ENCODE peak calls at places on chromosome 13, in four cellular contexts. One of them, this sample, is unnamed. For H3K4me1, the result is how much of the 10 kb centered on the place peaks cover.

GRCh38 chr13:46374710-46375109 is 12.3 kb downstream of the RUBCNL start:
- DNase-seq in tibial nerve: no peak
- DNase-seq in pancreas: no peak
- DNase-seq in left ventricle myocardium inferior: no peak
- DNase-seq in this sample: no peak

GRCh38 chr13:45446181-45446580 is 18.6 kb upstream of the COG3 start:
- DNase-seq in pancreas: no peak
- DNase-seq in tibial nerve: no peak
- DNase-seq in left ventricle myocardium inferior: no peak
- DNase-seq in this sample: no peak

GRCh38 chr13:111492341-111492945 is 172.0 kb downstream of the TEX29 start:
- DNase-seq in tibial nerve: no peak
- DNase-seq in pancreas: no peak
- DNase-seq in left ventricle myocardium inferior: no peak
- DNase-seq in this sample: no peak

GRCh38 chr13:31878495-31878894 is 139.2 kb downstream of the RXFP2 start:
- DNase-seq in left ventricle myocardium inferior: no peak
- DNase-seq in tibial nerve: no peak
- DNase-seq in pancreas: no peak
- DNase-seq in this sample: no peak

GRCh38 chr13:52850396-52851152 is 2.1 kb upstream of the PCDH8 start:
- DNase-seq in tibial nerve: peak
- DNase-seq in left ventricle myocardium inferior: peak
- DNase-seq in pancreas: peak
- DNase-seq in this sample: peak

GRCh38 chr13:76289558-76289957 is 596.6 kb downstream of the KCTD12 start:
- DNase-seq in pancreas: no peak
- DNase-seq in tibial nerve: no peak
- DNase-seq in left ventricle myocardium inferior: no peak
- DNase-seq in this sample: no peak

GRCh38 chr13:52177276-52177675 is 17.9 kb upstream of the NEK3 start:
- DNase-seq in pancreas: no peak
- DNase-seq in left ventricle myocardium inferior: no peak
- DNase-seq in tibial nerve: no peak
- DNase-seq in this sample: no peak

GRCh38 chr13:20161275-20161950 is 561 bp upstream of the GJA3 start:
- DNase-seq in tibial nerve: no peak
- DNase-seq in left ventricle myocardium inferior: no peak
- DNase-seq in pancreas: no peak
- DNase-seq in this sample: peak

GRCh38 chr13:106507560-106508274 is 27.7 kb downstream of the EFNB2 start:
- DNase-seq in pancreas: no peak
- DNase-seq in left ventricle myocardium inferior: no peak
- DNase-seq in tibial nerve: no peak
- DNase-seq in this sample: no peak

GRCh38 chr13:52104624-52105023 is 24.2 kb downstream of the NEK5 start:
- DNase-seq in pancreas: no peak
- DNase-seq in tibial nerve: no peak
- DNase-seq in left ventricle myocardium inferior: no peak
- DNase-seq in this sample: no peak

DNA sequence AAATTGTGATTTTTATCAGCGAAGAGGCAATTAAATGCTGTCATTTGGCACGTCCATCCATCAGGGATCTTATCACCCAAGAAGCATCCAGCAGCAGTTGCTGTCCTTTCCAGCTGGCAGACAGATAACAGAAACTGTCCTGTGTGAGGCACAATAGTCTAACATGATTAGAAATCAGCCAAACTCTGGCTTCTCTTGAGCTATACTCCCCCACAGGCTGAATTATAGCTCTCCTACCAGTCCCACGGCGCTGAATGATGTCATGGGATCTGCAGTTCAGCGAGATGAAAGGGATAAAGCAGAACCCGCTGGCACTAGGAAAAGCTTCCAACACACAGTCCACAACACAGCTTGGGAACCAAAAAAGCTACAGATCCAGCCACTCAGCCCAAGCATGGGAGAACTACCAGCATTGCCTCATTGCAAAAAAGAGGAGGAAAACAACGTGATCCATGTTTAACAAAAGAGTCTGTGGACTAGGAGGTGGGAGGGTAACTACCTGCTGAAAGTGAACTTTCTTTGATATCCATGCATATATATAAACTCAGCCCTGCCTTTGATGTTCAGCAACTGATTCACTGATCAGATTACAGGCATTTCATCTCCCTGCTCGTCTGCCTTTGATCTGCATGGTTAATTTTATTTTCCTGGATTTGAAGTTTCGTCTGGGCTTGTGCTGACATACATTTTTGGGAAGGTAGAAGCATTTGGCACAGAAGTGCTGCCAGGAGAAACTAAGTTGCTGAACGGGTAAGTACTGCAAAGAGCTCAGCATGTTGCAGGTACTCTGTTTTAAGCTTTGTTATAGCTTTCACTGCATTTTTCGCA is at the start of gene TNFRSF19:
- DNase-seq in tibial nerve: peak
- DNase-seq in pancreas: no peak
- DNase-seq in left ventricle myocardium inferior: peak
- DNase-seq in this sample: no peak
- H3K4me1 ChIP-seq in tibial nerve: under half
- H3K4me1 ChIP-seq in pancreas: under half
- H3K4me1 ChIP-seq in left ventricle myocardium inferior: under half
- H3K4me1 ChIP-seq in this sample: under half

DNA sequence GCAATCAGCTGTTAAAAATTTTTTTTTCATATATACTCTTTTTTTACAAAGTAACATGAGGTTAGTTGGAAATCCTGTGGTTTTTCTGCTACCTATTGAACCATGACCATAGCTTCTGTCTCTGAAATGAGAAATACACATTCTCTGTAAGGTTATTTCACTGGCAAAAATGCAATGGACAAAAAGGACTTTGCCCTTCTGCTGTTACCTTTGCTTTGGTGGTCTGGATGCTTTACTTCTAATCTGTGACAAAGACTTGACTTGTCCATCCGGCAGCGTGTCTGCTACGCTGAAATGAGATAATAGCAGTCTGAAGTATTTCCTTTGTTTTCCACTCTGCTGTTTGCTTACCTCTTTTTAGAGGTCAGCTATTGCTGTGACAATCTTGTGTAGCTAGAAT is 412.8 kb downstream of the SLITRK6 start:
- DNase-seq in left ventricle myocardium inferior: no peak
- DNase-seq in tibial nerve: no peak
- DNase-seq in pancreas: no peak
- DNase-seq in this sample: no peak
- H3K4me1 ChIP-seq in left ventricle myocardium inferior: under half
- H3K4me1 ChIP-seq in tibial nerve: under half
- H3K4me1 ChIP-seq in pancreas: under half
- H3K4me1 ChIP-seq in this sample: under half

DNA sequence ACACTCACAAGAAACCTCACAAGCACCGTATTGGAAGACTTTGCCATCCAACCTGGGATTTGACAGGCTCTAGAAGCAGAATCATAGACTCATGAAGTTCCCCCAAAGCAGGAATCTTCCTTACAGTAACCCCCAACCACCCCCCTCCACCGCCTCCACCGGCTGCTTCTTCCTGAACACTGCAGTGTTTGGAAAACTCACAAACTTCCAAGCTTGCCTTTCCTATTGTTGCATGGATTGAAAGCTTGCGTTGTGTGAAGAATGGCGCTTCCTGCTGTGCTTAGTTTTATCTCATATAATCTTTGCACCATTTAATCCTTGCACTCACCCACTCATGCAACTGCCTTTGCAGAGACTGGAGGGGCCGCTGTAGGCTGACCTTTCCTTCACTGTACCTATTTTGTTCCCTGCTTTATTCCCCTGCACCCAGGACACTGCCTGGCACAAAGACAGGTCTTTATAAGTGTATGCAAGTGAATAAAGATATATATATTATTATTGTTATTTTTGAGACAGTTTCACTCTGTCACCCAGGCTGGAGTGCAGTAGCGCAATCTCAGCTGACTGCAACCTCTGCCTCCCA is 3.7 kb downstream of the ALOX5AP start:
- DNase-seq in left ventricle myocardium inferior: no peak
- DNase-seq in pancreas: no peak
- DNase-seq in tibial nerve: no peak
- DNase-seq in this sample: no peak
- H3K4me1 ChIP-seq in left ventricle myocardium inferior: under half
- H3K4me1 ChIP-seq in pancreas: under half
- H3K4me1 ChIP-seq in tibial nerve: under half
- H3K4me1 ChIP-seq in this sample: under half

DNA sequence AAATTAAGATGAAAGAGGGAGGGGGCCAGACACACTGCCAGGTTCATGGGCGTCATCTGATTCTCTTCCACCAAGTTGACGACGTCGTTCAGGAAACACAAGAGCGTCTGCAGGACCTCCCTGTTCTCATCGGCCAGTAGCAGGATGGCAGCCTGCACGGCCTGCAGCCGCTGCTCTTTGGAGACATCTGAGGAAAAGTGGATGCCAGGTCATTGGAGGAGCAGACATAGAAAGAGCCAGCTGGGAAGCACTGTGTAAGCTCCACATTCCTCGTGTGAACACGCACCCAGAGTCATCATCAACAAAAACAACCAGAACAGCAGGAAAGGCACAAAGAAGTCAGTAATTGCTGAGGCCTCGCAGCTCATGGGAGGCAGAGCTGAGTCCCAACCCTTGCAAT is 96.5 kb downstream of the KL start:
- DNase-seq in tibial nerve: no peak
- DNase-seq in pancreas: no peak
- DNase-seq in left ventricle myocardium inferior: no peak
- DNase-seq in this sample: no peak
- H3K4me1 ChIP-seq in tibial nerve: half or more
- H3K4me1 ChIP-seq in pancreas: under half
- H3K4me1 ChIP-seq in left ventricle myocardium inferior: half or more
- H3K4me1 ChIP-seq in this sample: under half

DNA sequence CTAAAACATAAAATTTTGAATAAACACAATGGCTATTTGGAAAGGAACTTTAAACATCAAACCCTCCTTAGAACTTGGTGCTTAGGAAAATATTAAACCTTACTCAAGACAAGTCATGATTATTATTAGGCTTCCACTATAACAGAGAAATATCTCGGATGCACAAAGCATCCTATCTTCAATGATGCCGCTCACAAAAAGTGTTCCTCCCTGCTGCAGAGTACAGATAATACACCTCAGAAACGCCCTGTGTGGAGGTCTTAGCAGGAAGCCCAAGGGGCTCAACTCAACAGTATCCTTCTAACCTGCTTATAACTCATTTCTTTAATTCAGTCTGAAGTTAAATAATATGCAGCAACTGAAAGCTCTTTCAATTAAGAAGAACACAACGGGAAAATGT is 12.2 kb downstream of the ELF1 start:
- DNase-seq in pancreas: no peak
- DNase-seq in tibial nerve: no peak
- DNase-seq in left ventricle myocardium inferior: no peak
- DNase-seq in this sample: no peak
- H3K4me1 ChIP-seq in pancreas: half or more
- H3K4me1 ChIP-seq in tibial nerve: under half
- H3K4me1 ChIP-seq in left ventricle myocardium inferior: half or more
- H3K4me1 ChIP-seq in this sample: under half

GRCh38 chr13:79534596-79534995 is 53.6 kb downstream of the NDFIP2 start:
- DNase-seq in tibial nerve: no peak
- DNase-seq in left ventricle myocardium inferior: no peak
- DNase-seq in pancreas: no peak
- DNase-seq in this sample: no peak
- H3K4me1 ChIP-seq in tibial nerve: under half
- H3K4me1 ChIP-seq in left ventricle myocardium inferior: under half
- H3K4me1 ChIP-seq in pancreas: under half
- H3K4me1 ChIP-seq in this sample: under half

DNA sequence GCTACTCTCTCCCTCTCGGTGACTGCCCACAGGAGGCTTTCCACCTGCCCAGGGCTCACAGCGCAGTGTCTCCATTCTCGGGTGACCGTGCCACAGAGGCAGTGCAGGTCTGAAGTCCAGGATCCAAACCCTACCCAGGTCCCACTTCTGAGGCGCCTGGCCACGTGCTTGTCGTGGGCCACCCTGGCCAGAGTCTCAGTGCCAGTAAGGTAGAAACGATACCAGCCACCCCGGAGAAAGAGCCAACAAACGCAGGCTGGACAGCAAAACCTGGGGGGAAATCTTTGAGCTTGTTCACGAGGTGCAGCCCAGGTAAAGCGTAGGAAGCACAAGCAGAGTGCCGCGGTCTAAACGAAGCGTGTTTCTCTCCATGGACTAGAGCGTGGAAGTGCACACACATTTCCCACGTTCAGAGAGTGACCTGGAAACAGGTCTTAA is 95.6 kb downstream of the ATP11A start:
- DNase-seq in pancreas: no peak
- DNase-seq in left ventricle myocardium inferior: no peak
- DNase-seq in tibial nerve: no peak
- DNase-seq in this sample: no peak
- H3K4me1 ChIP-seq in pancreas: under half
- H3K4me1 ChIP-seq in left ventricle myocardium inferior: under half
- H3K4me1 ChIP-seq in tibial nerve: under half
- H3K4me1 ChIP-seq in this sample: under half

This sample was measured in thyroid gland.